ENCODE peak calls at places on chromosome 12, in four cellular contexts. Z is HepG2, I is K562, U is GM12878. H is an unnamed sample.

GRCh38 chr12:5565933-5566632 is 134.2 kb downstream of the NTF3 start:
- DNase-seq in Z (no peak), I (no peak), U (no peak), H (no peak)

GRCh38 chr12:122646568-122647220 is 56.5 kb downstream of the HCAR2 start:
- DNase-seq in Z (no peak), U (peak), I (no peak), H (no peak)

GRCh38 chr12:102948941-102949352 is 8.5 kb upstream of the ASCL1 start:
- DNase-seq in I (peak), U (no peak), Z (peak), H (peak)

GRCh38 chr12:52020539-52021336 is 14.0 kb downstream of the TAMALIN start:
- DNase-seq in I (peak), Z (peak), U (no peak), H (peak)

GRCh38 chr12:9112076-9112853 is 3.5 kb downstream of the A2M start:
- DNase-seq in I (no peak), U (no peak), Z (no peak), H (no peak)

GRCh38 chr12:122395319-122395718 is 27.1 kb downstream of the CLIP1 start:
- DNase-seq in Z (no peak), U (no peak), I (no peak), H (no peak)

GRCh38 chr12:94557896-94558295 is 92.5 kb downstream of the TMCC3 start:
- DNase-seq in U (no peak), I (no peak), Z (no peak), H (no peak)

GRCh38 chr12:4775936-4776335 is 55.7 kb downstream of the GALNT8 start:
- DNase-seq in Z (no peak), U (no peak), I (no peak), H (no peak)

GRCh38 chr12:4434721-4435425 is 10.7 kb downstream of the FGF6 start:
- DNase-seq in U (no peak), Z (no peak), I (no peak), H (no peak)

GRCh38 chr12:116160196-116160595 is 117.3 kb downstream of the MED13L start:
- DNase-seq in Z (no peak), U (no peak), I (no peak), H (no peak)

GRCh38 chr12:129201029-129201428 is 347.8 kb downstream of the GLT1D1 start:
- DNase-seq in I (no peak), Z (no peak), U (no peak), H (no peak)

GRCh38 chr12:47741340-47741703 is 16.0 kb upstream of the ENDOU start:
- DNase-seq in I (no peak), Z (no peak), U (no peak), H (no peak)

GRCh38 chr12:76144253-76144564 is 59.7 kb upstream of the NAP1L1 start:
- DNase-seq in I (no peak), Z (no peak), U (no peak), H (no peak)

GRCh38 chr12:124771462-124772361 is 92.0 kb downstream of the SCARB1 start:
- DNase-seq in U (peak), Z (peak), I (peak), H (peak)

GRCh38 chr12:124289634-124290600 is 5.0 kb upstream of the RFLNA start:
- DNase-seq in Z (no peak), I (no peak), U (no peak), H (no peak)

GRCh38 chr12:218728-219590 is 5.0 kb upstream of the SLC6A12 start:
- DNase-seq in I (no peak), Z (no peak), U (no peak), H (no peak)

GRCh38 chr12:47388712-47389111 is 309.0 kb upstream of the AMIGO2 start:
- DNase-seq in U (no peak), Z (no peak), I (no peak), H (no peak)

GRCh38 chr12:57218030-57218853 is 1.6 kb downstream of the NXPH4 start:
- DNase-seq in U (no peak), I (no peak), Z (no peak), H (no peak)

GRCh38 chr12:122547330-122547729 is 20.3 kb downstream of the KNTC1 start:
- DNase-seq in I (no peak), Z (no peak), U (no peak), H (no peak)

GRCh38 chr12:11814362-11814761 is 164.9 kb downstream of the ETV6 start:
- DNase-seq in Z (peak), I (no peak), U (no peak), H (no peak)

GRCh38 chr12:57208946-57209282 is 7.7 kb upstream of the NXPH4 start:
- DNase-seq in U (no peak), Z (no peak), I (no peak), H (no peak)

GRCh38 chr12:74514098-74514872 is 23.4 kb upstream of the ATXN7L3B start:
- DNase-seq in Z (peak), I (peak), U (no peak), H (no peak)

GRCh38 chr12:29640589-29641345 is 143.0 kb downstream of the TMTC1 start:
- DNase-seq in U (no peak), I (peak), Z (peak), H (no peak)

GRCh38 chr12:114220311-114220710 is 185.6 kb downstream of the TBX5 start:
- DNase-seq in U (no peak), Z (no peak), I (no peak), H (no peak)

GRCh38 chr12:125013816-125014442 is 20.5 kb downstream of the BRI3BP start:
- DNase-seq in Z (no peak), I (no peak), U (no peak), H (no peak)

GRCh38 chr12:6285532-6286306 is 24.8 kb upstream of the PLEKHG6 start:
- DNase-seq in Z (no peak), U (no peak), I (no peak), H (no peak)

GRCh38 chr12:124520258-124520657 is 47.2 kb downstream of the NCOR2 start:
- DNase-seq in U (no peak), Z (peak), I (no peak), H (no peak)

GRCh38 chr12:43252585-43252984 is 299.4 kb downstream of the ADAMTS20 start:
- DNase-seq in Z (no peak), U (no peak), I (no peak), H (no peak)

GRCh38 chr12:43255642-43256041 is 296.4 kb downstream of the ADAMTS20 start:
- DNase-seq in I (no peak), U (no peak), Z (no peak), H (no peak)
- TF ChIP-seq TARDBP in I (no peak), U (no peak), Z (no peak), H (no peak)

DNA sequence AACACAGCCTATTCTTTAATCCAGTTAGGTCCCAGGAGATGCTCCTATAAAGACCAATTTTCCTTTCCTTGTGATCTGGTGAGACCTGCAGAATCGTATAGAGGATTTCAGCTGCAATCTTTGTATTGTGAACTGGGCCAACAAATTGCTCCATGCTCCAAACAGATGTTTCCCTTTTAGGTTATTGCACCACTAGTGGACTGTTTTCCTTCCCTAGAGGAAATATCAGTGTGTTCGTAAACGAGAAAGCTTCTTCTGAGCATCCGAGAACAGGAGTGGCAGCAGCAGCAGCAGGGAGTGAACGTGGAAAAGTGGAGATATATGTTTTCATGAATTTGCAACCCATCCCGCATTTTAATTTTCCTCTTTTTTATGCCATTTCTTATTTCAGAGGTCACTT is 344.1 kb upstream of the PDE3A start:
- DNase-seq in I (no peak), U (no peak), Z (no peak), H (no peak)
- TF ChIP-seq TARDBP in I (no peak), U (no peak), Z (no peak), H (no peak)

GRCh38 chr12:100234591-100235304 is 32.1 kb downstream of the DEPDC4 start:
- DNase-seq in Z (peak), I (peak), U (peak), H (peak)
- TF ChIP-seq TARDBP in Z (no peak), I (no peak), U (no peak), H (no peak)

GRCh38 chr12:28107679-28108078 is 82.6 kb upstream of the CCDC91 start:
- DNase-seq in U (no peak), Z (no peak), I (no peak), H (no peak)

GRCh38 chr12:28114488-28114887 is 75.8 kb upstream of the CCDC91 start:
- DNase-seq in U (no peak), I (no peak), Z (no peak), H (no peak)

GRCh38 chr12:28108599-28108998 is 81.7 kb upstream of the CCDC91 start:
- DNase-seq in Z (no peak), I (no peak), U (no peak), H (no peak)

GRCh38 chr12:28104893-28105864 is 85.1 kb upstream of the CCDC91 start:
- DNase-seq in U (no peak), I (no peak), Z (no peak), H (no peak)

GRCh38 chr12:28110329-28110728 is 79.9 kb upstream of the CCDC91 start:
- DNase-seq in I (peak), Z (no peak), U (no peak), H (no peak)
- TF ChIP-seq TARDBP in I (no peak), Z (no peak), U (no peak), H (no peak)

GRCh38 chr12:53233671-53234091 is 1.7 kb upstream of the RARG start:
- DNase-seq in Z (no peak), I (no peak), U (no peak), H (no peak)

GRCh38 chr12:53230971-53231858 is 794 bp downstream of the RARG start:
- DNase-seq in I (no peak), Z (no peak), U (no peak), H (no peak)

GRCh38 chr12:53234236-53234635 is 2.2 kb upstream of the RARG start:
- DNase-seq in U (no peak), Z (no peak), I (no peak), H (no peak)

GRCh38 chr12:53231859-53232640 is at the start of gene RARG:
- DNase-seq in Z (no peak), U (no peak), I (peak), H (no peak)

GRCh38 chr12:53232641-53233538 is 881 bp upstream of the RARG start:
- DNase-seq in I (peak), Z (no peak), U (no peak), H (no peak)
- TF ChIP-seq TARDBP in I (no peak), Z (no peak), U (no peak), H (no peak)

GRCh38 chr12:13241833-13242232 is 45.3 kb downstream of the EMP1 start:
- DNase-seq in I (no peak), U (no peak), Z (peak), H (no peak)
- TF ChIP-seq TARDBP in I (no peak), U (no peak), Z (no peak), H (no peak)

DNA sequence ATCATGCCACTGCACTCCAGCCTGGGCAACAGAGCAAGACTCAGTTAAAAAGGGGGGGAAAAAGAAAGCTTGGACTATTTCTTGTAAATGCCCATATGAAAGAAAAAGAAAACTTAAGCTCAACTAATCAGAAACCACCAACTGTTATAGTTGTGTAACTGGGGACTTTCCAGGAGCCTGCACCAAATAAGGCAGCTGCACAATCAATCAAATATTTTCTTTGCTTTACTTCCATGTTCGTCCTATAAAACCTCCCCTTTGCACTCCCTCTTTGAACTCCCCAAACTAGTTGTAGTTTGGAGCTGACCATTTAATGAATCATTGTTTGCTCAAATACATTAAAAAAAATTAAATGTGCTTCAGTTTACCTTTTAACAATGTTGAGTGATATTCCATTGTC is 54.9 kb downstream of the OTOGL start:
- DNase-seq in I (no peak), Z (no peak), U (no peak), H (no peak)
- TF ChIP-seq TARDBP in I (no peak), Z (no peak), U (no peak), H (no peak)

GRCh38 chr12:55142896-55143870 is 17.0 kb downstream of the OR9K2 start:
- DNase-seq in Z (peak), I (peak), U (no peak), H (peak)
- TF ChIP-seq TARDBP in Z (no peak), I (no peak), U (no peak), H (no peak)

GRCh38 chr12:132089407-132089910 is 54.7 kb downstream of the DDX51 start:
- DNase-seq in U (no peak), Z (no peak), I (no peak), H (no peak)
- TF ChIP-seq TARDBP in U (no peak), Z (no peak), I (no peak), H (no peak)

GRCh38 chr12:13896063-13896626 is 85.3 kb downstream of the GRIN2B start:
- DNase-seq in I (no peak), Z (no peak), U (no peak), H (no peak)
- TF ChIP-seq TARDBP in I (no peak), Z (no peak), U (no peak), H (no peak)